ENCODE peak calls at places on chromosomes 4 and X, in four cellular contexts. U is CD8-positive, alpha-beta memory T cell; O is SK-N-SH; T is fibroblast of lung. Z is an unnamed sample.

GRCh38 chrX:348461-349117 is 30.0 kb upstream of the GTPBP6 start:
- DNase-seq in U (no peak), O (no peak), T (no peak), Z (peak; percentile 27)

GRCh38 chr4:100519205-100519604 is 1.4 kb upstream of the EMCN start:
- DNase-seq in U (no peak), O (no peak), T (no peak), Z (no peak)

GRCh38 chr4:125849869-125850268 is 535.1 kb downstream of the FAT4 start:
- DNase-seq in T (peak; percentile 85), U (no peak), O (no peak), Z (peak; percentile 56)

GRCh38 chr4:84491420-84491819 is 7.7 kb downstream of the NKX6-1 start:
- DNase-seq in T (no peak), O (no peak), U (no peak), Z (no peak)

GRCh38 chrX:136464589-136464988 is 23.2 kb upstream of the BRS3 start:
- DNase-seq in U (no peak), O (no peak), T (no peak), Z (no peak)

GRCh38 chrX:153401133-153401764 is at the start of gene PNMA6E:
- DNase-seq in U (no peak), O (no peak), T (no peak), Z (no peak)

GRCh38 chrX:51568586-51568985 is 50.1 kb downstream of the CENPVL3 start:
- DNase-seq in O (no peak), U (no peak), T (peak; percentile 57), Z (peak; percentile 0)

GRCh38 chrX:40278340-40279090 is 180.8 kb upstream of the BCOR start:
- DNase-seq in T (peak; percentile 71), O (no peak), U (peak; percentile 59), Z (no peak)

GRCh38 chr4:3263053-3263958 is 14.3 kb downstream of the MSANTD1 start:
- DNase-seq in O (peak; percentile 20), U (no peak), T (no peak), Z (no peak)

GRCh38 chr4:84545093-84545492 is 37.8 kb upstream of the CDS1 start:
- DNase-seq in O (no peak), U (no peak), T (no peak), Z (no peak)

GRCh38 chr4:40283968-40284367 is 51.2 kb upstream of the CHRNA9 start:
- DNase-seq in T (peak; percentile 92), O (no peak), U (peak; percentile 59), Z (no peak)

GRCh38 chrX:12441376-12442128 is 303.3 kb downstream of the FRMPD4 start:
- DNase-seq in U (no peak), T (peak; percentile 84), O (no peak), Z (no peak)

GRCh38 chr4:184450045-184450444 is 24.3 kb downstream of the IRF2 start:
- DNase-seq in O (no peak), U (no peak), T (peak; percentile 75), Z (no peak)

GRCh38 chr4:94649381-94650128 is 108.2 kb upstream of the BMPR1B start:
- DNase-seq in U (no peak), T (no peak), O (no peak), Z (peak; percentile 69)
- H3K4me1 ChIP-seq in U (no peaks in the 10 kb centered on the region), T (no peaks in the 10 kb centered on the region), O (peaks cover 18% of the 10 kb centered on the region), Z (peaks cover 34% of the 10 kb centered on the region)

DNA sequence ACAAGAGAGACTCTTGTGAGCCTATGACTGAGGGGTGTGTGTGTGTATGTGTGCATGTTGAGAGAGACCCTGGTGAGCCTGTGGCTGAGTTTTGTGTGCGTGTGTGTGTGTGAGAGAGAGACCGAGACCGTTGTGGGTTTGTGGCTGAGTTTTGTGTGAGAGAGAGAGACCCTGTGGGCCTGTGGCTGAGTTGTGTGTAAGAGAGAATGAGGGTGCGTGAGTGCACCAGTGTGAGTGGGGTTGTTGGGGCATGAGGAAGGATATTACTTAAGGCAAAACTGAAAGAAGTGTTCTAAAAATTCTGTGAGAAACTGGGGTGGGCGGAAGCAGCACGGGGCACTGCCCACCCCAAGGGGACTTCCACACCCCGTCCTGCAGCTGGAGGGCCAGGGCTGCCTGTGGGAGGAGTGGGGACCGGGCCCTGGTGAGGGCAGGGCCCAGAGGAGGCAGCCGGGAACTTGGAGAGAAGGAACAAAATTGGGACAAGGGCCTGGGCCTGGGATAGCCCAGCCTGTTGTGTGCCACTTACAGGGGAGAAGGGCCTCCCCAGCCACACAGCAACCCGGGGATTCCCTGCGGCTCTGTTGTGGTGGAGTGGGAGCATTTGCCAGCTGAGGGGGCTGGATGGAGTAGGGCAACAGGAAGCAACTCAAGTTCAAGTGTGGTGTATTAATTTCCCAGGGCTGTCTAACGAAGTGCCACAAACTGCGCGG is 22.0 kb downstream of the TMEM131L start:
- DNase-seq in O (no peak), U (peak; percentile 66), T (peak; percentile 67), Z (no peak)
- H3K4me1 ChIP-seq in O (no peaks in the 10 kb centered on the region), U (peaks cover 87% of the 10 kb centered on the region), T (peaks cover 31% of the 10 kb centered on the region), Z (peaks cover 3% of the 10 kb centered on the region)

DNA sequence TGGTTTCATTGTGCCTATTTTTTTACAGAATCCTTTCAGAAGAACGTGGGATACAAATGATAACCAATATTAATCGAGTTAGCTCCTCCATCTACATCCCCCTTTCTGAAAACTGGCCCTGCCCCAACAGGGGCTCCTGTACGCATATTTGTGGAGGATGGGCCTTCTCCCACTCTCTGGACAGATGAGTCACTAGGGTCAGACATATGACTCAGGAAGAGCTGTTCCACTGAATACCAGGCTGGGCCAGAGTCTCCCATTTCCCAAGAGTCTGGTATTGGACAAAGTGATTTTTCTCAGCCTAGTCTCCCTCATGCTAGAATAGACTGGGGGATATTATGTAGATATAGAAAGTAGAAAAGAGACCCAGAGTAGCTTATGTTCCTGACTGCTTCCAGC is 142.4 kb downstream of the TSPAN5 start:
- DNase-seq in U (no peak), T (peak; percentile 95), O (no peak), Z (peak; percentile 84)
- H3K4me1 ChIP-seq in U (peaks cover 7% of the 10 kb centered on the region), T (peaks cover 34% of the 10 kb centered on the region), O (peaks cover 13% of the 10 kb centered on the region), Z (peaks cover 54% of the 10 kb centered on the region)

GRCh38 chrX:7596822-7597221 is 246.1 kb upstream of the VCX start:
- DNase-seq in T (no peak), O (no peak), U (no peak), Z (no peak)
- H3K4me1 ChIP-seq in T (no peaks in the 10 kb centered on the region), O (no peaks in the 10 kb centered on the region), U (no peaks in the 10 kb centered on the region), Z (no peaks in the 10 kb centered on the region)

Z was measured in cardiac muscle cell.